ENCODE peak calls at places on chromosomes 6 and 20, in four cellular contexts. A is H9, V is GM12865, O is fibroblast of villous mesenchyme. K is an unnamed sample.

GRCh38 chr6:132466952-132467351 is 46.0 kb downstream of the STX7 start:
- DNase-seq in A (no peak), V (no peak), O (peak; percentile 45), K (peak; percentile 51)

GRCh38 chr6:125174626-125175025 is 21.1 kb downstream of the TPD52L1 start:
- DNase-seq in A (no peak), V (no peak), O (no peak), K (no peak)

GRCh38 chr20:44166477-44166876 is 20.5 kb downstream of the JPH2 start:
- DNase-seq in A (no peak), O (peak; percentile 49), V (no peak), K (no peak)

GRCh38 chr20:6418732-6419131 is 295.9 kb upstream of the FERMT1 start:
- DNase-seq in O (peak; percentile 43), V (no peak), A (no peak), K (no peak)

GRCh38 chr6:11042750-11043551 is 1.2 kb downstream of the ELOVL2 start:
- DNase-seq in O (peak; percentile 65), A (no peak), V (peak; percentile 24), K (peak; percentile 41)

GRCh38 chr6:125095501-125096301 is 57.9 kb upstream of the TPD52L1 start:
- DNase-seq in V (no peak), A (no peak), O (peak; percentile 63), K (peak; percentile 78)

GRCh38 chr20:15550116-15550870 is 1023.0 kb downstream of the KIF16B start:
- DNase-seq in V (no peak), A (no peak), O (no peak), K (no peak)

GRCh38 chr20:59300341-59301081 is at the start of gene EDN3:
- DNase-seq in O (no peak), V (no peak), A (peak; percentile 52), K (no peak)

GRCh38 chr6:130725551-130725950 is 101.7 kb upstream of the SMLR1 start:
- DNase-seq in V (no peak), A (no peak), O (no peak), K (no peak)

GRCh38 chr6:1232578-1232977 is 79.3 kb upstream of the FOXQ1 start:
- DNase-seq in O (no peak), A (no peak), V (no peak), K (no peak)

GRCh38 chr6:106913676-106914280 is 60.8 kb downstream of the CD24 start:
- DNase-seq in O (no peak), A (no peak), V (peak; percentile 79), K (no peak)

GRCh38 chr20:46572181-46572580 is 21.7 kb upstream of the OCSTAMP start:
- DNase-seq in A (no peak), V (no peak), O (no peak), K (no peak)

GRCh38 chr20:9279905-9280304 is 211.0 kb downstream of the PLCB4 start:
- DNase-seq in O (no peak), V (no peak), A (no peak), K (no peak)

GRCh38 chr20:10927011-10927583 is 253.3 kb upstream of the JAG1 start:
- DNase-seq in A (no peak), O (no peak), V (no peak), K (no peak)

GRCh38 chr6:110534731-110535164 is 58.3 kb upstream of the SLC22A16 start:
- DNase-seq in A (no peak), V (no peak), O (peak; percentile 70), K (peak; percentile 80)

GRCh38 chr20:49276895-49277785 is 717 bp downstream of the ZNFX1 start:
- DNase-seq in A (no peak), V (peak; percentile 67), O (no peak), K (no peak)

GRCh38 chr6:110310861-110311446 is 47.2 kb downstream of the METTL24 start:
- DNase-seq in A (no peak), O (no peak), V (peak; percentile 14), K (no peak)

GRCh38 chr6:37696220-37696840 is 1.4 kb downstream of the MDGA1 start:
- DNase-seq in O (peak; percentile 44), A (peak; percentile 41), V (peak; percentile 42), K (peak; percentile 49)

GRCh38 chr20:17749979-17750721 is 50.4 kb downstream of the BANF2 start:
- DNase-seq in O (peak; percentile 59), A (no peak), V (no peak), K (peak; percentile 75)

GRCh38 chr6:14431375-14432330 is 314.1 kb downstream of the CD83 start:
- DNase-seq in O (no peak), V (no peak), A (no peak), K (no peak)

GRCh38 chr6:26250806-26251075 is 114.3 kb upstream of the BTN3A2 start:
- DNase-seq in O (no peak), V (no peak), A (no peak), K (no peak)

GRCh38 chr20:61252601-61253263 is 671 bp downstream of the CDH4 start:
- DNase-seq in A (no peak), O (peak; percentile 31), V (no peak), K (peak; percentile 8)

GRCh38 chr6:64170326-64170725 is 534.7 kb downstream of the PHF3 start:
- DNase-seq in A (no peak), V (no peak), O (no peak), K (no peak)

GRCh38 chr6:127120787-127121636 is 2.5 kb downstream of the RSPO3 start:
- DNase-seq in V (peak; percentile 85), A (peak; percentile 86), O (peak; percentile 86), K (peak; percentile 81)

GRCh38 chr6:143125455-143125854 is 64.8 kb downstream of the AIG1 start:
- DNase-seq in O (no peak), A (no peak), V (no peak), K (peak; percentile 68)

GRCh38 chr6:136474241-136474640 is 76.0 kb downstream of the MAP7 start:
- DNase-seq in A (no peak), V (no peak), O (no peak), K (no peak)

GRCh38 chr20:48723308-48724264 is 104.2 kb downstream of the PREX1 start:
- DNase-seq in V (no peak), O (peak; percentile 87), A (no peak), K (peak; percentile 40)

GRCh38 chr6:170388113-170388512 is 81.6 kb downstream of the FAM120B start:
- DNase-seq in O (peak; percentile 76), A (no peak), V (no peak), K (peak; percentile 58)

GRCh38 chr6:5036309-5036708 is 32.5 kb upstream of the RPP40 start:
- DNase-seq in O (peak; percentile 31), V (peak; percentile 37), A (peak; percentile 90), K (peak; percentile 45)

GRCh38 chr20:58014628-58015315 is 213.7 kb downstream of the ANKRD60 start:
- DNase-seq in V (no peak), O (no peak), A (peak; percentile 7), K (no peak)

DNA sequence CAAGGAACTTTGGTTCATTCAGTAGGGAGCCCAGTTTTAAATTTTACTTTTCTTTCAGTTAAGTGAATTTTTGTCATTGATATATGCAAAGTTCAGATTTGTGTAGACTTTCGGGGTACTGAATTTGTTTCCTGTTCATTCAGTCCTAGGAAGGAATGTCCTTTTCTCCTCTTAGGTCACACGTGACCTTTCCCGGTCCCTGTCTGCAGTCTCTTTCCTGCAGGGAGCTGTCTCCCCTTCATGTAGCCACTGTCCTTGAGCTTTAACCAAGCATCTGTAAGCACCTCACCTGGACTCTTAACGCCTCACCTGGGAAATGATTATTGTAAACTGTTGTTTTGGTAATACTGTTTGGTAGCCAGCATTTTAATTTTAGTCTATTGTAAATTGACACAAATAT is 190.7 kb downstream of the ARID1B start:
- DNase-seq in A (no peak), O (no peak), V (no peak), K (no peak)
- TF ChIP-seq CTCF in A (no peak), O (no peak), V (no peak), K (no peak)

DNA sequence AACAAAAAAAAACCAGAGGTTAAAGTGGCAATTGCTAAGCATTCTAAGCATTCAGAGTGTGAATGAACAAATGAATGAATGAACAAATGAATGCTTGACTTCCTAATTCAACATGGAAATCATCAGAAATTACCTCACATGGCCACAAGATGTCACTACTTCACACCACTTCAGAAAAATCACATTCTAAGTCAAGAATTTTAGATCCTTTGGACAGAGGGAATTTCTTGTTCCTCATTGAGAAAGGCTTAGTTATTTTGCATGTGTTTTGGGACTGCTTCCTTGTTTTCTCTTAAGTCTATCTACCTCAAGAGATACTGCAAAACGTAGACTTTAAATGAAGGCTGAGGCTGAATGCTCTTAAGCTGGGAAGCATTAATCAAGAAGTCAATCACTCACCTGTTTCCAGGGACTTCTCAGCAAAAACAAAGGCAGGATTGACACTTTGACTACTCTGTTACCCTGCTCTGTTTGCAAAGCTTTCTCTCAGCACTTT is 120.2 kb downstream of the MBOAT1 start:
- DNase-seq in V (peak; percentile 59), A (no peak), O (peak; percentile 61), K (peak; percentile 71)
- TF ChIP-seq CTCF in V (peak; percentile 62), A (peak; percentile 84), O (peak; percentile 69), K (peak; percentile 56)

DNA sequence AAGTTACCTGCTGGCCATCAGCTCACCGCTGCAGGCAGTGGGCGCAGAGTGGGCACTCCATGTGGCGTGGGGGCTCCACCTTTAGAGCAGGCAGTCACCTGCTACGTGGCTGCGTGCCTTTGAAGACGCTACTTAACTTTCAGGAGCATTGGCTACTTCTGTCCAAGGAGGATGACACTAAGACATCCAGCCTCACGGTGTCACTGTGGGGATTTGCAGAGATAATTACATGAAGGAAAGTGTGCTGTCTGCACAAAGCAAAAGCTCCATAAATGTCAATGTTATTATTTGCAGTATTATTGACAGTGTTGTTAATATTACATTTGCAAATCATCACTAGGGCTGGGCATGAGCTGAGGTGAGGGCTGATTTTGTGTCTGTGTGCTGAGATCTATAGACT is 166.0 kb upstream of the SYNDIG1 start:
- DNase-seq in O (no peak), A (no peak), V (no peak), K (no peak)
- TF ChIP-seq CTCF in O (no peak), A (peak; percentile 35), V (no peak), K (no peak)

DNA sequence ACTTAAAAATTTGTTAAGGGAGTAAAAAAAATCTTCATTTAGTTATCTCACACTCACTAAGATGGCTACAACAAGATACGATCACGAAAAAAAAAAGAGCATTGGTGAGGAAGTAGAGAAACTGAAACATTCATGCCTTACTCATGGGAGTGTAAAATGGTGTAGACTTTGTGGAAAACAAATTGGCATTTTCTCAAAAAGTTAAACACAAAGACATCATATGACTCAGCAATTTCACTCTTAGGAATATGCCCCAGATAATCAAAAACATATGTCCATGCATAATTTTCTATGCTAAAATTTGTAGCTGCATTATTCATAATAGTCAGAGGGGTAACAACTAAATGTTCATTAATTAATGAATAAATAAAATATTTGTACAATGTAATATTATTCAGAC is 120.9 kb upstream of the IRAK1BP1 start:
- DNase-seq in A (no peak), O (peak; percentile 8), V (no peak), K (peak; percentile 64)
- TF ChIP-seq CTCF in A (no peak), O (no peak), V (no peak), K (no peak)

DNA sequence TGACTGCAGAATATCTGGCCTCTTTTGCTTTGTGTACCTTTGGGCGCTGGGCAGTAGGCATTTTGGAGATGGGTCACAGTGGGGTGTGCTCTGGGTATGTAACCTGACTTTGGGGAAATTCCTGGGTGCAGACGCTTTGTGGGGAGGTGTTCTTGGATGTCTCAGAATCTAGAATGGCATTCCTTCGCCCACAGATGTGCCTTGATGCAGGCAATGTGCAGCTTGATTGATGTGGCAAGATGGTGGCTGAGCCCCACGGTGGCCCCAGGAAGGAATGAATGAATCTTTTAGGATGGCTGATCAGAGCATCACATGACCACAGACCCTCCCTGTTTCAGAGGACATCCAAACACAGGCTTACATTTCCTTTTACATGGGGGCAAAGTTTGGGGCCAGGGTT is 5.4 kb downstream of the PPP1R16B start:
- DNase-seq in O (no peak), A (peak; percentile 12), V (no peak), K (no peak)
- TF ChIP-seq CTCF in O (no peak), A (no peak), V (no peak), K (no peak)

GRCh38 chr6:44386929-44387345 is 569 bp upstream of the CDC5L start:
- DNase-seq in O (no peak), V (peak; percentile 7), A (no peak), K (no peak)
- TF ChIP-seq CTCF in O (no peak), V (no peak), A (no peak), K (no peak)

GRCh38 chr6:33492093-33492492 is 37.7 kb downstream of the ZBTB9 start:
- DNase-seq in O (no peak), A (no peak), V (peak; percentile 21), K (no peak)
- TF ChIP-seq CTCF in O (no peak), A (peak; percentile 55), V (peak; percentile 3), K (no peak)

K was measured in cardiac fibroblast.